ENCODE peak calls at places on chromosomes 5 and 9, in nine cellular contexts. P is foreskin keratinocyte, X is hepatocyte, L is suprapubic skin, S is BJ, Z is A673, D is dorsolateral prefrontal cortex, N is SK-N-SH, E is neural crest cell. J is an unnamed sample.

GRCh38 chr9:89745601-89746376 is 141.0 kb downstream of the GADD45G start:
- DNase-seq in D (no peak), Z (no peak), S (no peak), N (peak; percentile 59), P (no peak), E (no peak), L (no peak), X (no peak), J (no peak)

GRCh38 chr5:138470322-138471285 is 5.3 kb downstream of the EGR1 start:
- DNase-seq in E (no peak), N (peak; percentile 31), D (no peak), Z (peak; percentile 50), X (peak; percentile 78), P (peak; percentile 26), S (no peak), L (no peak), J (no peak)

GRCh38 chr5:134525687-134526482 is 415 bp downstream of the JADE2 start:
- DNase-seq in N (peak; percentile 88), D (peak; percentile 70), P (peak; percentile 66), E (peak; percentile 61), X (peak; percentile 89), L (peak; percentile 88), S (no peak), Z (peak; percentile 87), J (peak; percentile 81)

GRCh38 chr5:33894566-33894965 is 2.8 kb upstream of the ADAMTS12 start:
- DNase-seq in N (no peak), Z (no peak), X (no peak), S (no peak), L (no peak), E (no peak), P (peak; percentile 74), D (no peak), J (peak; percentile 44)

GRCh38 chr5:115069087-115069968 is 100.4 kb downstream of the TRIM36 start:
- DNase-seq in D (peak; percentile 62), N (peak; percentile 7), Z (peak; percentile 74), L (no peak), E (peak; percentile 39), X (peak; percentile 66), P (peak; percentile 51), S (no peak), J (peak; percentile 60)

GRCh38 chr5:1960595-1961303 is 78.0 kb upstream of the IRX4 start:
- DNase-seq in N (no peak), L (no peak), X (no peak), S (no peak), Z (no peak), E (no peak), P (no peak), D (no peak), J (no peak)

GRCh38 chr5:103424453-103425205 is 138.0 kb downstream of the NUDT12 start:
- DNase-seq in S (no peak), L (no peak), X (no peak), Z (no peak), E (no peak), D (no peak), P (peak; percentile 20), N (no peak), J (peak; percentile 77)

GRCh38 chr5:118968925-118969375 is 19.4 kb downstream of the DTWD2 start:
- DNase-seq in P (no peak), Z (no peak), S (no peak), E (no peak), X (no peak), D (no peak), N (no peak), L (no peak), J (peak; percentile 3)

GRCh38 chr5:94693043-94693822 is 74.8 kb downstream of the SLF1 start:
- DNase-seq in L (no peak), Z (peak; percentile 59), S (peak; percentile 92), D (no peak), E (no peak), N (peak; percentile 16), P (peak; percentile 92), X (peak; percentile 60), J (peak; percentile 95)

GRCh38 chr5:115033861-115034260 is 135.8 kb downstream of the TRIM36 start:
- DNase-seq in P (no peak), N (no peak), L (no peak), Z (peak; percentile 4), S (no peak), X (peak; percentile 19), D (peak; percentile 55), E (no peak), J (peak; percentile 6)

GRCh38 chr9:90891656-90892055 is 90.0 kb downstream of the SYK start:
- DNase-seq in Z (no peak), P (no peak), D (no peak), X (no peak), L (no peak), N (no peak), E (no peak), S (no peak), J (no peak)

GRCh38 chr5:73115399-73116051 is 4.8 kb upstream of the TMEM171 start:
- DNase-seq in X (peak; percentile 42), D (no peak), L (no peak), N (no peak), S (peak; percentile 94), P (peak; percentile 83), Z (no peak), E (no peak), J (peak; percentile 98)

GRCh38 chr5:92838253-92838652 is 742.8 kb downstream of the NR2F1-AS1 start:
- DNase-seq in N (no peak), P (peak; percentile 11), S (no peak), Z (no peak), D (no peak), L (no peak), X (peak; percentile 14), E (no peak), J (no peak)
- TF ChIP-seq CTCF in N (no peak), P (peak; percentile 39), S (no peak), Z (no peak), D (no peak), L (no peak), X (peak; percentile 34), E (no peak), J (no peak)

DNA sequence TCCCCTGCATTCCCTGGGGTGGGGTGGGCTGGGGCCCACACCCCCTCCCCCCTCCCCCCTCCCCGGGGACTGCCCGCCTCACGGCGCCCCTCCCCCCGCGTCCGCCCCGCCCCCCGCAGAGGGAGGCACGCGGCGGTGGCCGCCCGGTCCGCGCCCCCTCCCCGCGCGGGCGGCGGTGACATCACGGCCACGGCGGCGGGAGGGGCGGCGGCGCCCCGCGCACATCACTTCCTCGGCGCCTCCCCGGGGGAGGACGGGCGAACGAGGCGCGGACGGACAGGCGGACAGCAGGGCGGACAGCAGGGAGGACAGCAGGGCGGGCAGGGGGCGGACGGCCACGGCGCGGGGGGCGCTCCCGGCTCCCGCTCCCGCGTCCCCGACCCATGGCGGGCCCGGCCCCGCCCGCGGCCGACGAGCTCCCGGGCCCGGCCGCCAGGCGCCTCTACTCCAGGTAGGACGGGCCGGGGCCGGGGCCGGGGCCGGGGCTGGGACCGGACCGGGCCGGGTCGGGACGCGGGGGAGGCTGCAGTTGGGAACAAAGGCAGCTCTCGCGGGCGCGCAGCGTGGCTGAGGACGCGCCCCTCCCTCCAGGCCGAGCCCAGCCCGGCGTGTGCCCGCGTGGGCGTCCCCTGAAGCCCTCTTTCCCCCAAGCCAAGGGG is at the start of gene GPSM1:
- DNase-seq in L (no peak), D (no peak), X (peak; percentile 80), N (peak; percentile 94), E (no peak), S (no peak), P (no peak), Z (peak; percentile 56), J (peak; percentile 57)
- TF ChIP-seq CTCF in L (no peak), D (no peak), X (no peak), N (no peak), E (peak; percentile 5), S (no peak), P (no peak), Z (no peak), J (no peak)

GRCh38 chr5:140502834-140503233 is 44.6 kb upstream of the EIF4EBP3 start:
- DNase-seq in D (no peak), L (no peak), P (no peak), N (no peak), X (no peak), S (no peak), E (no peak), Z (no peak), J (no peak)
- TF ChIP-seq CTCF in D (no peak), L (no peak), P (no peak), N (no peak), X (no peak), S (no peak), E (no peak), Z (no peak), J (no peak)

GRCh38 chr9:37408933-37409710 is 13.4 kb upstream of the GRHPR start:
- DNase-seq in D (no peak), N (no peak), S (no peak), E (no peak), X (no peak), L (no peak), Z (no peak), P (no peak), J (no peak)
- TF ChIP-seq CTCF in D (no peak), N (no peak), S (no peak), E (no peak), X (no peak), L (no peak), Z (no peak), P (no peak), J (no peak)

GRCh38 chr5:180494510-180495181 is 467 bp downstream of the CNOT6 start:
- DNase-seq in L (peak; percentile 80), X (peak; percentile 69), D (peak; percentile 48), S (no peak), P (no peak), N (peak; percentile 82), E (peak; percentile 20), Z (peak; percentile 25), J (peak; percentile 26)

GRCh38 chr5:180492226-180492903 is 1.8 kb upstream of the CNOT6 start:
- DNase-seq in S (no peak), Z (no peak), D (no peak), P (no peak), E (no peak), X (no peak), L (peak; percentile 68), N (no peak), J (no peak)

GRCh38 chr5:180495292-180495691 is 1.1 kb downstream of the CNOT6 start:
- DNase-seq in N (no peak), X (no peak), L (no peak), P (peak; percentile 25), E (no peak), S (no peak), D (no peak), Z (no peak), J (no peak)

GRCh38 chr5:180494060-180494509 is at the start of gene CNOT6:
- DNase-seq in E (peak; percentile 89), X (peak; percentile 97), N (peak; percentile 98), Z (peak; percentile 91), S (peak; percentile 47), P (peak; percentile 78), L (peak; percentile 95), D (peak; percentile 91), J (peak; percentile 96)

DNA sequence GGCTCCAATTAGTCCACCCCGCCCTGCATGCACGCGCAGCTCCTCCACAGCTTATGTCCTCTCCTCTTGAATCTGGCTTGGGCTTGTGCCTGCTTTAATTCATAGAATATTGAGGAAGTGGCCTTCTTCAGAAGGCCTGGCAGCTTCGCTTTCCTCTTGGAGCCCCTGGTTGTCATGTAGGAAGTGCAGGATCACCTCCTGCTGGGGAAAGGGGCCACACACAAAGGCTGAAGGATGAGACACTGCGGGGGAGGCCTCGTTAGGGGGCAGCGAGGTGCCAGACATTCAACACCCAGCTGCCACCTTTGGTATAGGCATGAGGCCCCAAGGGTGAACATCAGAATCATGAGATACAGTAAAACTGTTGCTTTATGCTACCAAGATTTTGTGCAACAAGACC is 2.7 kb upstream of the CNOT6 start:
- DNase-seq in P (no peak), Z (peak; percentile 85), X (no peak), D (peak; percentile 23), L (peak; percentile 34), S (no peak), E (no peak), N (no peak), J (no peak)
- TF ChIP-seq CTCF in P (no peak), Z (peak; percentile 37), X (no peak), D (no peak), L (no peak), S (no peak), E (no peak), N (no peak), J (no peak)

J was measured in AG10803.